ENCODE peak calls at places on chromosomes 12 and 14, in nine cellular contexts. L, E, K, V, J, P, D, X and Y are unnamed samples.

GRCh38 chr14:85752179-85752578 is 222.2 kb downstream of the FLRT2 start:
- DNase-seq in V (no peak), J (no peak), D (no peak), K (no peak), E (no peak), L (no peak), P (no peak), X (no peak), Y (no peak)

GRCh38 chr12:52230364-52231281 is 2.4 kb upstream of the KRT7 start:
- DNase-seq in P (no peak), D (peak; percentile 79), L (no peak), K (peak; percentile 95), V (no peak), J (no peak), X (no peak), E (no peak), Y (peak; percentile 85)

GRCh38 chr14:65185859-65186258 is 83.5 kb upstream of the MAX start:
- DNase-seq in V (no peak), L (no peak), D (no peak), P (no peak), X (no peak), J (no peak), E (no peak), K (no peak), Y (no peak)

GRCh38 chr12:3634348-3634747 is 118.6 kb downstream of the CRACR2A start:
- DNase-seq in X (no peak), L (no peak), E (no peak), V (no peak), J (no peak), K (no peak), P (no peak), D (no peak), Y (no peak)

GRCh38 chr14:68685419-68686211 is 107.3 kb downstream of the ZFP36L1 start:
- DNase-seq in D (no peak), L (no peak), P (no peak), K (peak; percentile 73), V (peak; percentile 98), E (no peak), J (no peak), X (peak; percentile 62), Y (no peak)

GRCh38 chr14:63910593-63911363 is 58.0 kb downstream of the SYNE2 start:
- DNase-seq in X (no peak), P (no peak), J (no peak), V (no peak), D (no peak), E (no peak), K (peak; percentile 26), L (no peak), Y (no peak)

GRCh38 chr12:12392428-12392827 is 35.5 kb downstream of the BORCS5 start:
- DNase-seq in D (no peak), X (no peak), J (no peak), K (no peak), V (no peak), E (no peak), P (no peak), L (no peak), Y (no peak)

GRCh38 chr12:95380997-95381786 is 92.8 kb upstream of the METAP2 start:
- DNase-seq in X (no peak), D (no peak), V (no peak), K (peak; percentile 42), P (no peak), L (no peak), J (no peak), E (no peak), Y (no peak)

GRCh38 chr14:40985584-40985983 is 621.1 kb upstream of the LRFN5 start:
- DNase-seq in D (no peak), E (no peak), K (no peak), L (no peak), V (no peak), J (no peak), P (no peak), X (no peak), Y (no peak)

GRCh38 chr12:114025935-114026334 is 59.8 kb upstream of the RBM19 start:
- DNase-seq in J (no peak), K (no peak), E (no peak), L (no peak), X (no peak), D (no peak), P (no peak), V (no peak), Y (no peak)

GRCh38 chr14:74882103-74882920 is 596 bp downstream of the DLST start:
- DNase-seq in P (no peak), D (peak; percentile 69), L (no peak), E (no peak), V (peak; percentile 70), K (peak; percentile 54), J (no peak), X (peak; percentile 16), Y (no peak)

GRCh38 chr12:16112626-16113560 is 164.6 kb downstream of the SLC15A5 start:
- DNase-seq in J (no peak), D (no peak), E (peak; percentile 29), K (peak; percentile 3), L (peak; percentile 21), P (no peak), X (no peak), V (peak; percentile 77), Y (no peak)

GRCh38 chr14:76741074-76741473 is 20.2 kb upstream of the VASH1 start:
- DNase-seq in E (no peak), X (no peak), P (no peak), V (no peak), K (no peak), J (no peak), L (no peak), D (no peak), Y (no peak)

GRCh38 chr12:14833336-14833735 is 10.0 kb downstream of the ART4 start:
- DNase-seq in E (no peak), D (no peak), X (no peak), P (no peak), L (no peak), K (no peak), J (no peak), V (no peak), Y (no peak)

GRCh38 chr12:75658826-75659823 is 147.7 kb upstream of the KRR1 start:
- DNase-seq in E (peak; percentile 57), L (no peak), X (no peak), V (no peak), J (no peak), K (peak; percentile 83), D (no peak), P (no peak), Y (no peak)

GRCh38 chr14:103688906-103689902 is 26.0 kb downstream of the XRCC3 start:
- DNase-seq in J (no peak), V (peak; percentile 75), K (peak; percentile 78), P (no peak), D (peak; percentile 78), L (no peak), E (no peak), X (no peak), Y (peak; percentile 66)

GRCh38 chr14:67421356-67422224 is 9.6 kb upstream of the PLEK2 start:
- DNase-seq in P (no peak), E (no peak), K (no peak), J (no peak), D (no peak), L (no peak), X (no peak), V (no peak), Y (no peak)

GRCh38 chr12:630656-631632 is 32.3 kb downstream of the NINJ2 start:
- DNase-seq in V (no peak), L (no peak), K (no peak), P (no peak), J (no peak), D (peak; percentile 86), X (peak; percentile 32), E (no peak), Y (peak; percentile 94)

GRCh38 chr12:110917961-110918360 is 2.4 kb downstream of the MYL2 start:
- DNase-seq in L (no peak), P (no peak), V (no peak), K (no peak), D (no peak), X (no peak), E (no peak), J (no peak), Y (no peak)

GRCh38 chr14:102316048-102316745 is 3.3 kb upstream of the ZNF839 start:
- DNase-seq in V (peak; percentile 34), K (peak; percentile 20), J (no peak), P (no peak), X (peak; percentile 68), L (peak; percentile 29), D (no peak), E (peak; percentile 38), Y (no peak)

GRCh38 chr14:68143341-68143807 is 323.8 kb downstream of the RAD51B start:
- DNase-seq in L (peak; percentile 73), D (no peak), X (peak; percentile 81), J (no peak), E (no peak), K (peak; percentile 92), P (no peak), V (no peak), Y (peak; percentile 78)

GRCh38 chr12:48903982-48904411 is 21.3 kb downstream of the FKBP11 start:
- DNase-seq in P (peak; percentile 66), J (peak; percentile 60), D (peak; percentile 76), X (peak; percentile 88), E (peak; percentile 58), L (peak; percentile 81), V (peak; percentile 79), K (peak; percentile 81), Y (peak; percentile 90)

GRCh38 chr14:42633504-42634095 is 1026.9 kb downstream of the LRFN5 start:
- DNase-seq in K (no peak), V (no peak), J (no peak), L (no peak), X (no peak), D (no peak), E (no peak), P (no peak), Y (no peak)

GRCh38 chr14:99524804-99525698 is 43.8 kb downstream of the CCNK start:
- DNase-seq in X (no peak), L (no peak), K (peak; percentile 71), J (no peak), V (peak; percentile 17), P (no peak), E (no peak), D (no peak), Y (peak; percentile 55)